ENCODE peak calls at places on chromosome 4, in six cellular contexts. One of them, this sample, is unnamed.

GRCh38 chr4:14196141-14196540 is 568.6 kb upstream of the BOD1L1 start:
- DNase-seq in NCI-H2081: no peak
- DNase-seq in hippocampal formation: no peak
- DNase-seq in NCI-H187 treated with DMSO at 0.1 percent for 48 hours: no peak
- DNase-seq in NCI-H1092: no peak
- DNase-seq in endothelial cell of umbilical vein: peak; percentile 52
- DNase-seq in this sample: no peak

GRCh38 chr4:31674313-31674947 is 954.3 kb downstream of the PCDH7 start:
- DNase-seq in NCI-H2081: peak; percentile 17
- DNase-seq in hippocampal formation: no peak
- DNase-seq in NCI-H187 treated with DMSO at 0.1 percent for 48 hours: no peak
- DNase-seq in NCI-H1092: no peak
- DNase-seq in endothelial cell of umbilical vein: peak; percentile 44
- DNase-seq in this sample: no peak

GRCh38 chr4:47639531-47639930 is 154.5 kb downstream of the ATP10D start:
- DNase-seq in NCI-H2081: no peak
- DNase-seq in hippocampal formation: no peak
- DNase-seq in NCI-H187 treated with DMSO at 0.1 percent for 48 hours: no peak
- DNase-seq in NCI-H1092: no peak
- DNase-seq in endothelial cell of umbilical vein: peak; percentile 8
- DNase-seq in this sample: no peak

GRCh38 chr4:10619855-10620254 is 64.7 kb downstream of the CLNK start:
- DNase-seq in NCI-H2081: no peak
- DNase-seq in hippocampal formation: no peak
- DNase-seq in NCI-H187 treated with DMSO at 0.1 percent for 48 hours: no peak
- DNase-seq in NCI-H1092: no peak
- DNase-seq in endothelial cell of umbilical vein: no peak
- DNase-seq in this sample: no peak

GRCh38 chr4:172666711-172667368 is 501.8 kb upstream of the GALNT7 start:
- DNase-seq in NCI-H2081: no peak
- DNase-seq in hippocampal formation: no peak
- DNase-seq in NCI-H187 treated with DMSO at 0.1 percent for 48 hours: no peak
- DNase-seq in NCI-H1092: no peak
- DNase-seq in endothelial cell of umbilical vein: no peak
- DNase-seq in this sample: no peak

GRCh38 chr4:8176547-8177399 is 18.2 kb upstream of the ABLIM2 start:
- DNase-seq in NCI-H2081: peak; percentile 65
- DNase-seq in hippocampal formation: no peak
- DNase-seq in NCI-H187 treated with DMSO at 0.1 percent for 48 hours: no peak
- DNase-seq in NCI-H1092: no peak
- DNase-seq in endothelial cell of umbilical vein: peak; percentile 45
- DNase-seq in this sample: no peak

GRCh38 chr4:147794787-147795413 is 63.0 kb downstream of the ARHGAP10 start:
- DNase-seq in NCI-H2081: no peak
- DNase-seq in hippocampal formation: no peak
- DNase-seq in NCI-H187 treated with DMSO at 0.1 percent for 48 hours: no peak
- DNase-seq in NCI-H1092: no peak
- DNase-seq in endothelial cell of umbilical vein: no peak
- DNase-seq in this sample: no peak

GRCh38 chr4:16791460-16791859 is 107.0 kb downstream of the LDB2 start:
- DNase-seq in NCI-H2081: no peak
- DNase-seq in hippocampal formation: no peak
- DNase-seq in NCI-H187 treated with DMSO at 0.1 percent for 48 hours: no peak
- DNase-seq in NCI-H1092: no peak
- DNase-seq in endothelial cell of umbilical vein: no peak
- DNase-seq in this sample: no peak

GRCh38 chr4:20266215-20267082 is 14.7 kb downstream of the SLIT2 start:
- DNase-seq in NCI-H2081: no peak
- DNase-seq in hippocampal formation: no peak
- DNase-seq in NCI-H187 treated with DMSO at 0.1 percent for 48 hours: no peak
- DNase-seq in NCI-H1092: no peak
- DNase-seq in endothelial cell of umbilical vein: no peak
- DNase-seq in this sample: no peak

GRCh38 chr4:111506706-111507105 is 638.5 kb upstream of the FAM241A start:
- DNase-seq in NCI-H2081: no peak
- DNase-seq in hippocampal formation: no peak
- DNase-seq in NCI-H187 treated with DMSO at 0.1 percent for 48 hours: no peak
- DNase-seq in NCI-H1092: no peak
- DNase-seq in endothelial cell of umbilical vein: no peak
- DNase-seq in this sample: no peak

GRCh38 chr4:110165382-110166285 is 32.8 kb downstream of the ELOVL6 start:
- DNase-seq in NCI-H2081: no peak
- DNase-seq in hippocampal formation: no peak
- DNase-seq in NCI-H187 treated with DMSO at 0.1 percent for 48 hours: peak; percentile 5
- DNase-seq in NCI-H1092: no peak
- DNase-seq in endothelial cell of umbilical vein: peak; percentile 60
- DNase-seq in this sample: peak; percentile 21

GRCh38 chr4:119725688-119726330 is 97.2 kb upstream of the PDE5A start:
- DNase-seq in NCI-H2081: no peak
- DNase-seq in hippocampal formation: no peak
- DNase-seq in NCI-H187 treated with DMSO at 0.1 percent for 48 hours: no peak
- DNase-seq in NCI-H1092: no peak
- DNase-seq in endothelial cell of umbilical vein: no peak
- DNase-seq in this sample: no peak

This sample was measured in NCI-H1436 treated with DMSO at 0.1 percent for 48 hours.